ENCODE peak calls at places on chromosomes 4 and X, in ten cellular contexts. V, C, D, U, S, O, W, E, Z and R are unnamed samples.

GRCh38 chr4:154332681-154333421 is 158.7 kb downstream of the DCHS2 start:
- DNase-seq in V (peak), C (no peak), D (no peak), U (peak), S (peak), O (peak), W (no peak), E (peak), Z (peak), R (peak)

GRCh38 chr4:183321079-183321478 is 1.0 kb upstream of the CLDN22 start:
- DNase-seq in V (no peak), C (no peak), D (no peak), U (no peak), S (no peak), O (no peak), W (no peak), E (no peak), Z (no peak), R (no peak)

GRCh38 chr4:161522031-161522430 is 641.8 kb downstream of the FSTL5 start:
- DNase-seq in V (no peak), C (peak), D (no peak), U (peak), S (no peak), O (peak), W (no peak), E (no peak), Z (no peak), R (no peak)

GRCh38 chrX:101391831-101392230 is 1.0 kb downstream of the RPL36A start:
- DNase-seq in V (no peak), C (no peak), D (no peak), U (no peak), S (no peak), O (no peak), W (no peak), E (no peak), Z (no peak), R (no peak)

GRCh38 chr4:27048350-27049100 is 187.9 kb downstream of the STIM2 start:
- DNase-seq in V (no peak), C (peak), D (no peak), U (peak), S (no peak), O (no peak), W (peak), E (no peak), Z (no peak), R (no peak)

GRCh38 chr4:10157478-10158354 is 41.1 kb upstream of the WDR1 start:
- DNase-seq in V (peak), C (peak), D (peak), U (peak), S (no peak), O (peak), W (peak), E (peak), Z (peak), R (peak)

GRCh38 chr4:85760521-85760920 is 285.6 kb downstream of the ARHGAP24 start:
- DNase-seq in V (no peak), C (no peak), D (no peak), U (no peak), S (no peak), O (no peak), W (no peak), E (no peak), Z (no peak), R (no peak)

GRCh38 chrX:11976663-11977062 is 161.6 kb upstream of the FRMPD4 start:
- DNase-seq in V (no peak), C (no peak), D (no peak), U (no peak), S (no peak), O (no peak), W (no peak), E (no peak), Z (no peak), R (no peak)

GRCh38 chr4:52861171-52861873 is 795 bp upstream of the RASL11B start:
- DNase-seq in V (no peak), C (no peak), D (no peak), U (no peak), S (no peak), O (no peak), W (no peak), E (no peak), Z (no peak), R (no peak)

GRCh38 chrX:2488621-2489285 is 12.0 kb downstream of the DHRSX start:
- DNase-seq in V (no peak), C (no peak), D (no peak), U (no peak), S (no peak), O (no peak), W (no peak), E (no peak), Z (no peak), R (no peak)

GRCh38 chr4:5884804-5885203 is 8.1 kb downstream of the CRMP1 start:
- DNase-seq in V (no peak), C (no peak), D (no peak), U (no peak), S (no peak), O (no peak), W (no peak), E (no peak), Z (no peak), R (no peak)

GRCh38 chr4:155604718-155605601 is 61.7 kb upstream of the GUCY1A1 start:
- DNase-seq in V (no peak), C (peak), D (no peak), U (no peak), S (no peak), O (no peak), W (peak), E (no peak), Z (no peak), R (peak)

GRCh38 chr4:183444953-183445543 is 612 bp downstream of the CDKN2AIP start:
- DNase-seq in V (no peak), C (peak), D (peak), U (no peak), S (no peak), O (no peak), W (peak), E (peak), Z (no peak), R (peak)

GRCh38 chr4:130576218-130576617 is 1480.3 kb downstream of the C4orf33 start:
- DNase-seq in V (no peak), C (no peak), D (no peak), U (no peak), S (no peak), O (no peak), W (no peak), E (no peak), Z (no peak), R (no peak)

GRCh38 chr4:189096108-189096507 is 844.6 kb upstream of the FRG1 start:
- DNase-seq in V (no peak), C (no peak), D (no peak), U (no peak), S (no peak), O (no peak), W (no peak), E (no peak), Z (no peak), R (no peak)

GRCh38 chr4:9924750-9925149 is 96.5 kb downstream of the SLC2A9 start:
- DNase-seq in V (no peak), C (peak), D (no peak), U (no peak), S (no peak), O (no peak), W (peak), E (no peak), Z (no peak), R (peak)

GRCh38 chr4:155757745-155758265 is 1.0 kb upstream of the GUCY1B1 start:
- DNase-seq in V (no peak), C (no peak), D (no peak), U (no peak), S (no peak), O (no peak), W (no peak), E (no peak), Z (no peak), R (no peak)

GRCh38 chr4:53450773-53451172 is 73.3 kb downstream of the FIP1L1 start:
- DNase-seq in V (no peak), C (peak), D (no peak), U (no peak), S (no peak), O (no peak), W (no peak), E (no peak), Z (no peak), R (no peak)

GRCh38 chr4:14743601-14744000 is 258.7 kb upstream of the CPEB2 start:
- DNase-seq in V (no peak), C (peak), D (no peak), U (no peak), S (no peak), O (no peak), W (no peak), E (no peak), Z (no peak), R (no peak)

GRCh38 chrX:80022363-80023031 is 7.9 kb downstream of the TBX22 start:
- DNase-seq in V (no peak), C (no peak), D (no peak), U (no peak), S (no peak), O (no peak), W (no peak), E (no peak), Z (no peak), R (no peak)

GRCh38 chr4:107751670-107752069 is 31.6 kb upstream of the PAPSS1 start:
- DNase-seq in V (no peak), C (peak), D (no peak), U (no peak), S (no peak), O (no peak), W (no peak), E (no peak), Z (no peak), R (no peak)

GRCh38 chr4:128380306-128380705 is 92.7 kb upstream of the PGRMC2 start:
- DNase-seq in V (no peak), C (no peak), D (no peak), U (no peak), S (no peak), O (no peak), W (no peak), E (no peak), Z (no peak), R (no peak)

GRCh38 chrX:116749943-116750342 is 287.2 kb upstream of the CT83 start:
- DNase-seq in V (no peak), C (no peak), D (no peak), U (no peak), S (no peak), O (peak), W (peak), E (no peak), Z (no peak), R (no peak)